ENCODE peak calls at places on chromosome 13, in ten cellular contexts. X is SHP77; A is activated T-helper 2 cell treated with anti-CD3 and anti-CD28 coated beads, Interferon-gamma antibody, Interleukin-2, Interleukin-4, amounts not matched to agents 10 μg/mL and 5 μg/mL and 100 μg/mL, durations not matched to agents 14 hours and 24 hours and 36 hours; J is substantia nigra; U is left cardiac atrium; Q is activated CD8-positive, alpha-beta memory T cell treated with anti-CD3 and anti-CD28 coated beads for 1 hour; E is endothelial cell; C is posterior cingulate gyrus; P is upper lobe of left lung; D is smooth muscle cell of the brain vasculature. B is an unnamed sample.

GRCh38 chr13:42894765-42895181 is 97.3 kb downstream of the EPSTI1 start:
- DNase-seq in Q (no peak), U (peak; percentile 43), E (no peak), C (no peak), D (peak; percentile 77), J (no peak), P (no peak), A (no peak), X (peak; percentile 41), B (no peak)

GRCh38 chr13:29706923-29707322 is 111.4 kb upstream of the SLC7A1 start:
- DNase-seq in E (no peak), U (no peak), P (no peak), D (no peak), Q (no peak), A (no peak), J (no peak), X (no peak), C (no peak), B (no peak)

GRCh38 chr13:33797622-33798021 is 20.3 kb upstream of the RFC3 start:
- DNase-seq in J (no peak), Q (no peak), U (no peak), E (no peak), A (no peak), P (no peak), C (no peak), X (no peak), D (no peak), B (no peak)

GRCh38 chr13:102903659-102904407 is 58.0 kb downstream of the ERCC5 start:
- DNase-seq in Q (no peak), A (no peak), C (no peak), E (peak; percentile 18), U (no peak), X (no peak), P (no peak), D (no peak), J (no peak), B (no peak)

GRCh38 chr13:100210966-100211710 is 122.2 kb downstream of the PCCA start:
- DNase-seq in X (no peak), J (no peak), A (no peak), U (no peak), E (no peak), D (no peak), Q (no peak), C (no peak), P (no peak), B (peak; percentile 79)

GRCh38 chr13:26749285-26749684 is 11.3 kb downstream of the GPR12 start:
- DNase-seq in U (no peak), A (no peak), X (no peak), P (no peak), E (no peak), D (no peak), C (no peak), J (no peak), Q (no peak), B (no peak)

GRCh38 chr13:94860981-94861407 is 148.6 kb upstream of the SOX21 start:
- DNase-seq in J (no peak), A (no peak), X (peak; percentile 23), D (no peak), E (no peak), P (no peak), C (no peak), Q (no peak), U (no peak), B (peak; percentile 23)

GRCh38 chr13:37695200-37695599 is 96.6 kb upstream of the POSTN start:
- DNase-seq in C (no peak), X (no peak), Q (no peak), D (no peak), P (no peak), E (no peak), J (no peak), U (no peak), A (no peak), B (no peak)

GRCh38 chr13:24032674-24033073 is 127.8 kb upstream of the SPATA13 start:
- DNase-seq in C (no peak), X (no peak), U (no peak), Q (no peak), D (no peak), P (no peak), J (no peak), E (no peak), A (no peak), B (no peak)

GRCh38 chr13:88908896-88909535 is 1237.8 kb downstream of the SLITRK5 start:
- DNase-seq in X (peak; percentile 95), U (peak; percentile 19), E (no peak), A (no peak), D (no peak), Q (no peak), C (no peak), J (no peak), P (no peak), B (no peak)

GRCh38 chr13:74040200-74040599 is 94.0 kb downstream of the KLF12 start:
- DNase-seq in E (peak; percentile 76), C (no peak), D (no peak), A (no peak), Q (no peak), J (no peak), P (peak; percentile 31), U (peak; percentile 51), X (peak; percentile 23), B (peak; percentile 49)

GRCh38 chr13:100550433-100550832 is 38.2 kb downstream of the GGACT start:
- DNase-seq in D (no peak), A (no peak), Q (no peak), C (no peak), X (no peak), E (no peak), P (no peak), U (no peak), J (no peak), B (no peak)

GRCh38 chr13:54357284-54357933 is 1328.8 kb downstream of the OLFM4 start:
- DNase-seq in D (no peak), J (no peak), A (no peak), X (no peak), E (no peak), U (no peak), Q (no peak), P (no peak), C (no peak), B (no peak)

GRCh38 chr13:42049454-42049780 is 969 bp downstream of the DGKH start:
- DNase-seq in A (no peak), E (no peak), P (no peak), U (no peak), Q (peak; percentile 9), J (no peak), D (no peak), X (no peak), C (no peak), B (no peak)

GRCh38 chr13:70959376-70959775 is 851.1 kb upstream of the KLHL1 start:
- DNase-seq in U (no peak), Q (no peak), E (no peak), A (no peak), D (no peak), C (no peak), P (no peak), X (no peak), J (no peak), B (no peak)

GRCh38 chr13:42788601-42789000 is 7.2 kb downstream of the FAM216B start:
- DNase-seq in U (no peak), Q (no peak), X (no peak), J (no peak), C (no peak), A (no peak), P (no peak), E (no peak), D (no peak), B (no peak)

GRCh38 chr13:70905035-70905434 is 796.8 kb upstream of the KLHL1 start:
- DNase-seq in D (no peak), Q (no peak), A (no peak), X (no peak), J (no peak), P (no peak), E (no peak), C (no peak), U (no peak), B (no peak)

GRCh38 chr13:44305845-44306244 is 67.8 kb upstream of the SERP2 start:
- DNase-seq in U (no peak), D (no peak), E (no peak), X (peak; percentile 82), C (no peak), J (no peak), Q (no peak), A (no peak), P (no peak), B (no peak)

GRCh38 chr13:52195052-52195837 is 35.8 kb upstream of the NEK3 start:
- DNase-seq in C (peak; percentile 40), J (peak; percentile 26), A (peak; percentile 57), P (peak; percentile 74), E (peak; percentile 12), U (peak; percentile 91), D (peak; percentile 53), Q (peak; percentile 38), X (peak; percentile 89), B (no peak)

GRCh38 chr13:27713767-27714166 is 78.5 kb upstream of the GSX1 start:
- DNase-seq in Q (no peak), P (no peak), J (no peak), D (no peak), U (no peak), A (no peak), X (no peak), C (no peak), E (no peak), B (no peak)

B was measured in SJSA1.